ENCODE peak calls at places on chromosomes 4 and X, in six cellular contexts. S is DMS153; W is GM20000; A is SHP77; I is kidney glomerular epithelial cell; X is naive thymus-derived CD4-positive, alpha-beta T cell. M is an unnamed sample.
A peak's percentile ranks its signal among the peaks of the same experiment; 100 is the strongest.

GRCh38 chrX:41561045-41561444 is 113.9 kb downstream of the NYX start:
- DNase-seq in S (no peak), W (peak; percentile 33), A (peak; percentile 0), I (peak; percentile 53), X (no peak), M (peak; percentile 46)

GRCh38 chr4:140097572-140097971 is 56.4 kb downstream of the MAML3 start:
- DNase-seq in S (no peak), W (no peak), A (no peak), I (no peak), X (no peak), M (no peak)

GRCh38 chr4:2936773-2937145 is 26.4 kb downstream of the NOP14 start:
- DNase-seq in S (no peak), W (peak; percentile 56), A (no peak), I (peak; percentile 28), X (no peak), M (peak; percentile 22)

GRCh38 chr4:102633100-102633499 is 127.7 kb downstream of the MANBA start:
- DNase-seq in S (no peak), W (no peak), A (no peak), I (no peak), X (no peak), M (no peak)

GRCh38 chrX:19811807-19812604 is 75.4 kb downstream of the SH3KBP1 start:
- DNase-seq in S (no peak), W (no peak), A (no peak), I (no peak), X (no peak), M (no peak)

GRCh38 chrX:13440166-13440565 is 120.3 kb upstream of the ATXN3L start:
- DNase-seq in S (no peak), W (no peak), A (no peak), I (no peak), X (no peak), M (no peak)

GRCh38 chr4:62117879-62118278 is 917.8 kb downstream of the ADGRL3 start:
- DNase-seq in S (no peak), W (no peak), A (no peak), I (no peak), X (no peak), M (no peak)

GRCh38 chr4:36133658-36134057 is 110.7 kb downstream of the ARAP2 start:
- DNase-seq in S (no peak), W (no peak), A (no peak), I (no peak), X (no peak), M (no peak)

GRCh38 chr4:74969507-74970474 is 36.9 kb downstream of the PARM1 start:
- DNase-seq in S (no peak), W (no peak), A (no peak), I (no peak), X (no peak), M (no peak)

GRCh38 chrX:119605739-119606507 is at the start of gene NKRF:
- DNase-seq in S (peak; percentile 79), W (peak; percentile 87), A (peak; percentile 80), I (peak; percentile 70), X (peak; percentile 82), M (no peak)

GRCh38 chr4:6478546-6479220 is 6.3 kb upstream of the PPP2R2C start:
- DNase-seq in S (no peak), W (no peak), A (no peak), I (no peak), X (no peak), M (no peak)

GRCh38 chr4:52370576-52370975 is 288.5 kb downstream of the USP46 start:
- DNase-seq in S (no peak), W (no peak), A (no peak), I (no peak), X (no peak), M (no peak)

GRCh38 chrX:19956923-19957322 is 33.9 kb downstream of the BCLAF3 start:
- DNase-seq in S (no peak), W (no peak), A (no peak), I (no peak), X (no peak), M (no peak)

GRCh38 chr4:56078866-56079265 is 130.1 kb downstream of the CEP135 start:
- DNase-seq in S (no peak), W (no peak), A (no peak), I (no peak), X (no peak), M (no peak)

GRCh38 chr4:27474691-27475090 is 614.0 kb downstream of the STIM2 start:
- DNase-seq in S (no peak), W (no peak), A (no peak), I (no peak), X (no peak), M (no peak)

GRCh38 chrX:30309139-30309571 is at the start of gene NR0B1:
- DNase-seq in S (peak; percentile 33), W (no peak), A (no peak), I (no peak), X (no peak), M (no peak)

GRCh38 chr4:15513545-15513944 is 43.9 kb downstream of the CC2D2A start:
- DNase-seq in S (no peak), W (no peak), A (no peak), I (no peak), X (no peak), M (no peak)

GRCh38 chr4:158099686-158100085 is 73.1 kb downstream of the GASK1B start:
- DNase-seq in S (no peak), W (no peak), A (no peak), I (no peak), X (no peak), M (no peak)